ENCODE peak calls at places on chromosomes 2 and 18, in four cellular contexts. One of them, this sample, is unnamed.

GRCh38 chr2:230842473-230842872 is 22.3 kb upstream of the ITM2C start:
- DNase-seq in mesenchymal stem cell: no peak
- DNase-seq in neuronal stem cell: no peak
- DNase-seq in trophoblast cell: no peak
- DNase-seq in this sample: no peak

GRCh38 chr2:236935656-236936445 is 149.8 kb upstream of the COPS8 start:
- DNase-seq in mesenchymal stem cell: no peak
- DNase-seq in neuronal stem cell: no peak
- DNase-seq in trophoblast cell: no peak
- DNase-seq in this sample: no peak

GRCh38 chr2:10035053-10035422 is 8.3 kb upstream of the KLF11 start:
- DNase-seq in mesenchymal stem cell: no peak
- DNase-seq in neuronal stem cell: no peak
- DNase-seq in trophoblast cell: no peak
- DNase-seq in this sample: no peak

GRCh38 chr2:100554788-100555407 is 7.9 kb upstream of the PDCL3 start:
- DNase-seq in trophoblast cell: no peak
- DNase-seq in mesenchymal stem cell: no peak
- DNase-seq in neuronal stem cell: no peak
- DNase-seq in this sample: no peak

GRCh38 chr2:28401411-28401810 is 8.8 kb downstream of the FOSL2 start:
- DNase-seq in neuronal stem cell: no peak
- DNase-seq in trophoblast cell: no peak
- DNase-seq in mesenchymal stem cell: no peak
- DNase-seq in this sample: no peak

GRCh38 chr18:77004555-77005380 is 127.8 kb downstream of the MBP start:
- DNase-seq in mesenchymal stem cell: no peak
- DNase-seq in trophoblast cell: no peak
- DNase-seq in neuronal stem cell: no peak
- DNase-seq in this sample: no peak

GRCh38 chr2:675460-675859 is 1.7 kb downstream of the TMEM18 start:
- DNase-seq in trophoblast cell: no peak
- DNase-seq in neuronal stem cell: no peak
- DNase-seq in mesenchymal stem cell: no peak
- DNase-seq in this sample: peak

GRCh38 chr2:127469974-127470373 is 51.7 kb downstream of the PROC start:
- DNase-seq in mesenchymal stem cell: no peak
- DNase-seq in trophoblast cell: no peak
- DNase-seq in neuronal stem cell: no peak
- DNase-seq in this sample: no peak

GRCh38 chr2:20235655-20236302 is 10.8 kb upstream of the SDC1 start:
- DNase-seq in mesenchymal stem cell: no peak
- DNase-seq in neuronal stem cell: no peak
- DNase-seq in trophoblast cell: peak
- DNase-seq in this sample: no peak

GRCh38 chr18:35355140-35355618 is 11.0 kb upstream of the ZNF24 start:
- DNase-seq in neuronal stem cell: peak
- DNase-seq in trophoblast cell: peak
- DNase-seq in mesenchymal stem cell: peak
- DNase-seq in this sample: peak

GRCh38 chr18:46536215-46536874 is 120.7 kb downstream of the LOXHD1 start:
- DNase-seq in neuronal stem cell: no peak
- DNase-seq in trophoblast cell: no peak
- DNase-seq in mesenchymal stem cell: no peak
- DNase-seq in this sample: no peak

GRCh38 chr2:235937936-235938335 is 230.2 kb downstream of the GBX2 start:
- DNase-seq in trophoblast cell: no peak
- DNase-seq in neuronal stem cell: no peak
- DNase-seq in mesenchymal stem cell: no peak
- DNase-seq in this sample: no peak

GRCh38 chr18:35153609-35154273 is 87.1 kb upstream of the ZNF397 start:
- DNase-seq in mesenchymal stem cell: no peak
- DNase-seq in trophoblast cell: no peak
- DNase-seq in neuronal stem cell: no peak
- DNase-seq in this sample: no peak

GRCh38 chr18:55529581-55529980 is 58.4 kb downstream of the TCF4 start:
- DNase-seq in mesenchymal stem cell: no peak
- DNase-seq in trophoblast cell: no peak
- DNase-seq in neuronal stem cell: no peak
- DNase-seq in this sample: no peak

GRCh38 chr2:119689218-119689617 is 10.2 kb downstream of the TMEM177 start:
- DNase-seq in neuronal stem cell: no peak
- DNase-seq in mesenchymal stem cell: no peak
- DNase-seq in trophoblast cell: no peak
- DNase-seq in this sample: no peak

GRCh38 chr2:63060079-63060482 is 9.5 kb downstream of the OTX1 start:
- DNase-seq in mesenchymal stem cell: peak
- DNase-seq in neuronal stem cell: no peak
- DNase-seq in trophoblast cell: peak
- DNase-seq in this sample: no peak

GRCh38 chr2:85584857-85585780 is 888 bp downstream of the VAMP5 start:
- DNase-seq in neuronal stem cell: no peak
- DNase-seq in mesenchymal stem cell: peak
- DNase-seq in trophoblast cell: peak
- DNase-seq in this sample: peak

GRCh38 chr2:174280596-174280995 is 32.3 kb upstream of the OLA1 start:
- DNase-seq in neuronal stem cell: no peak
- DNase-seq in mesenchymal stem cell: no peak
- DNase-seq in trophoblast cell: no peak
- DNase-seq in this sample: no peak

GRCh38 chr2:99725810-99726209 is 236.0 kb upstream of the REV1 start:
- DNase-seq in mesenchymal stem cell: no peak
- DNase-seq in neuronal stem cell: no peak
- DNase-seq in trophoblast cell: no peak
- DNase-seq in this sample: peak

GRCh38 chr2:119549236-119549635 is 5.0 kb downstream of the CFAP221 start:
- DNase-seq in neuronal stem cell: no peak
- DNase-seq in trophoblast cell: no peak
- DNase-seq in mesenchymal stem cell: no peak
- DNase-seq in this sample: peak

GRCh38 chr2:150610670-150611279 is 123.3 kb upstream of the RND3 start:
- DNase-seq in trophoblast cell: peak
- DNase-seq in mesenchymal stem cell: peak
- DNase-seq in neuronal stem cell: peak
- DNase-seq in this sample: peak

GRCh38 chr2:148993336-148993735 is 45.2 kb upstream of the LYPD6B start:
- DNase-seq in trophoblast cell: no peak
- DNase-seq in neuronal stem cell: no peak
- DNase-seq in mesenchymal stem cell: peak
- DNase-seq in this sample: peak

GRCh38 chr18:3758531-3758930 is 308.6 kb downstream of the TGIF1 start:
- DNase-seq in trophoblast cell: peak
- DNase-seq in mesenchymal stem cell: peak
- DNase-seq in neuronal stem cell: no peak
- DNase-seq in this sample: peak

GRCh38 chr2:105873721-105874120 is 129.0 kb downstream of the NCK2 start:
- DNase-seq in trophoblast cell: no peak
- DNase-seq in mesenchymal stem cell: peak
- DNase-seq in neuronal stem cell: peak
- DNase-seq in this sample: peak

GRCh38 chr2:67641709-67642397 is 244.7 kb downstream of the ETAA1 start:
- DNase-seq in neuronal stem cell: no peak
- DNase-seq in trophoblast cell: no peak
- DNase-seq in mesenchymal stem cell: no peak
- DNase-seq in this sample: peak
- H3K14ac ChIP-seq in neuronal stem cell: no peak
- H3K14ac ChIP-seq in trophoblast cell: no peak
- H3K14ac ChIP-seq in mesenchymal stem cell: no peak
- H3K14ac ChIP-seq in this sample: no peak

GRCh38 chr2:199955339-199956061 is at the start of the genes MAIP1 and TYW5:
- DNase-seq in neuronal stem cell: peak
- DNase-seq in mesenchymal stem cell: peak
- DNase-seq in trophoblast cell: peak
- DNase-seq in this sample: peak

GRCh38 chr2:199951023-199951422 is 4.3 kb downstream of the TYW5 start:
- DNase-seq in neuronal stem cell: no peak
- DNase-seq in mesenchymal stem cell: no peak
- DNase-seq in trophoblast cell: no peak
- DNase-seq in this sample: no peak

GRCh38 chr2:199958014-199958413 is 2.6 kb downstream of the MAIP1 start:
- DNase-seq in trophoblast cell: no peak
- DNase-seq in neuronal stem cell: no peak
- DNase-seq in mesenchymal stem cell: no peak
- DNase-seq in this sample: no peak

GRCh38 chr2:199956062-199956380 is 639 bp downstream of the MAIP1 start:
- DNase-seq in neuronal stem cell: no peak
- DNase-seq in trophoblast cell: no peak
- DNase-seq in mesenchymal stem cell: no peak
- DNase-seq in this sample: no peak

DNA sequence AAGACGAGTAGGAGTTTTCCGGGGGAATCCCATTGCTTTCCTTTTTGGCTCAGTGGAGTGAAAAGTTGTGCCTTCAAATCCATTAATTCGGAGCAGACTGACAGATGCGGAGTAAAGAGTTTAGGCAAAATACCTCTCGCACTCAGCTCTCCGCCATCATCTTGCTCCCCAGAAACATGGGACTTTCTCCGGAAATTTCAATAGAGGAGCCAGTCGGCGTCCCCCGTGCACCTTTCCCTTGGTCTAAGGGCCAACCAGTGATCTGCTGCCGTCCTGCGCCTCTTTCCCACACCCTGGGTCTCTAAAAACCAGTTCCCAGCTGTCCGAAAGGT is 318 bp downstream of the TYW5 start:
- DNase-seq in trophoblast cell: peak
- DNase-seq in mesenchymal stem cell: no peak
- DNase-seq in neuronal stem cell: no peak
- DNase-seq in this sample: no peak
- H3K14ac ChIP-seq in trophoblast cell: peak
- H3K14ac ChIP-seq in mesenchymal stem cell: peak
- H3K14ac ChIP-seq in neuronal stem cell: no peak
- H3K14ac ChIP-seq in this sample: no peak

GRCh38 chr2:240435955-240436625 is 627 bp downstream of the GPC1 start:
- DNase-seq in mesenchymal stem cell: peak
- DNase-seq in neuronal stem cell: no peak
- DNase-seq in trophoblast cell: no peak
- DNase-seq in this sample: peak
- H3K14ac ChIP-seq in mesenchymal stem cell: peak
- H3K14ac ChIP-seq in neuronal stem cell: peak
- H3K14ac ChIP-seq in trophoblast cell: peak
- H3K14ac ChIP-seq in this sample: peak

GRCh38 chr2:64144057-64145013 is at the start of gene PELI1:
- DNase-seq in neuronal stem cell: peak
- DNase-seq in mesenchymal stem cell: peak
- DNase-seq in trophoblast cell: peak
- DNase-seq in this sample: peak
- H3K14ac ChIP-seq in neuronal stem cell: peak
- H3K14ac ChIP-seq in mesenchymal stem cell: peak
- H3K14ac ChIP-seq in trophoblast cell: peak
- H3K14ac ChIP-seq in this sample: peak

GRCh38 chr2:57448816-57449215 is 597.8 kb upstream of the VRK2 start:
- DNase-seq in trophoblast cell: no peak
- DNase-seq in neuronal stem cell: no peak
- DNase-seq in mesenchymal stem cell: no peak
- DNase-seq in this sample: no peak
- H3K14ac ChIP-seq in trophoblast cell: no peak
- H3K14ac ChIP-seq in neuronal stem cell: no peak
- H3K14ac ChIP-seq in mesenchymal stem cell: no peak
- H3K14ac ChIP-seq in this sample: no peak

GRCh38 chr2:232419245-232420072 is 12.8 kb downstream of the ALPG start:
- DNase-seq in mesenchymal stem cell: peak
- DNase-seq in trophoblast cell: no peak
- DNase-seq in neuronal stem cell: no peak
- DNase-seq in this sample: no peak

GRCh38 chr2:232420463-232421188 is 14.0 kb downstream of the ALPG start:
- DNase-seq in trophoblast cell: peak
- DNase-seq in neuronal stem cell: no peak
- DNase-seq in mesenchymal stem cell: peak
- DNase-seq in this sample: no peak

GRCh38 chr2:232422051-232422450 is 15.4 kb downstream of the ALPG start:
- DNase-seq in mesenchymal stem cell: no peak
- DNase-seq in trophoblast cell: no peak
- DNase-seq in neuronal stem cell: no peak
- DNase-seq in this sample: no peak

GRCh38 chr2:232420073-232420454 is 13.4 kb downstream of the ALPG start:
- DNase-seq in trophoblast cell: no peak
- DNase-seq in neuronal stem cell: no peak
- DNase-seq in mesenchymal stem cell: peak
- DNase-seq in this sample: no peak

GRCh38 chr2:232421189-232421785 is 14.6 kb downstream of the ALPG start:
- DNase-seq in neuronal stem cell: no peak
- DNase-seq in mesenchymal stem cell: no peak
- DNase-seq in trophoblast cell: no peak
- DNase-seq in this sample: no peak
- H3K14ac ChIP-seq in neuronal stem cell: no peak
- H3K14ac ChIP-seq in mesenchymal stem cell: no peak
- H3K14ac ChIP-seq in trophoblast cell: peak
- H3K14ac ChIP-seq in this sample: no peak